ENCODE peak calls at places on chromosomes 1 and 21, in four cellular contexts. One of them, this sample, is unnamed.

GRCh38 chr1:4778056-4778455 is 123.6 kb downstream of the AJAP1 start:
- DNase-seq in left colon: no peak
- DNase-seq in GM03348: no peak
- DNase-seq in activated B cell treated with CpG ODN at 0.5 μM for 24 hours: no peak
- DNase-seq in this sample: no peak

GRCh38 chr21:29696947-29697346 is 242.8 kb downstream of the GRIK1 start:
- DNase-seq in left colon: no peak
- DNase-seq in GM03348: no peak
- DNase-seq in activated B cell treated with CpG ODN at 0.5 μM for 24 hours: no peak
- DNase-seq in this sample: no peak

GRCh38 chr1:28437260-28437923 is 67.9 kb downstream of the PHACTR4 start:
- DNase-seq in left colon: peak; percentile 16
- DNase-seq in GM03348: no peak
- DNase-seq in activated B cell treated with CpG ODN at 0.5 μM for 24 hours: no peak
- DNase-seq in this sample: peak; percentile 52

GRCh38 chr1:205492201-205492667 is 12.2 kb upstream of the CDK18 start:
- DNase-seq in left colon: no peak
- DNase-seq in GM03348: no peak
- DNase-seq in activated B cell treated with CpG ODN at 0.5 μM for 24 hours: no peak
- DNase-seq in this sample: no peak

GRCh38 chr1:79708646-79709237 is 702.2 kb upstream of the ADGRL4 start:
- DNase-seq in left colon: no peak
- DNase-seq in GM03348: no peak
- DNase-seq in activated B cell treated with CpG ODN at 0.5 μM for 24 hours: no peak
- DNase-seq in this sample: no peak

GRCh38 chr1:1197551-1198422 is 8.6 kb downstream of the TNFRSF18 start:
- DNase-seq in left colon: no peak
- DNase-seq in GM03348: no peak
- DNase-seq in activated B cell treated with CpG ODN at 0.5 μM for 24 hours: peak; percentile 15
- DNase-seq in this sample: peak; percentile 7

GRCh38 chr1:87329051-87329755 is 523 bp downstream of the LMO4 start:
- DNase-seq in left colon: peak; percentile 69
- DNase-seq in GM03348: peak; percentile 54
- DNase-seq in activated B cell treated with CpG ODN at 0.5 μM for 24 hours: peak; percentile 48
- DNase-seq in this sample: peak; percentile 57

GRCh38 chr1:206784471-206784903 is 12.2 kb upstream of the IL10 start:
- DNase-seq in left colon: peak; percentile 30
- DNase-seq in GM03348: no peak
- DNase-seq in activated B cell treated with CpG ODN at 0.5 μM for 24 hours: no peak
- DNase-seq in this sample: peak; percentile 62

GRCh38 chr1:42962641-42963377 is 4.1 kb upstream of the SLC2A1 start:
- DNase-seq in left colon: no peak
- DNase-seq in GM03348: peak; percentile 31
- DNase-seq in activated B cell treated with CpG ODN at 0.5 μM for 24 hours: no peak
- DNase-seq in this sample: no peak

GRCh38 chr1:151518431-151518830 is 7.2 kb downstream of the CGN start:
- DNase-seq in left colon: no peak
- DNase-seq in GM03348: no peak
- DNase-seq in activated B cell treated with CpG ODN at 0.5 μM for 24 hours: no peak
- DNase-seq in this sample: no peak

GRCh38 chr1:219446288-219446687 is 166.6 kb downstream of the ZC3H11B start:
- DNase-seq in left colon: no peak
- DNase-seq in GM03348: no peak
- DNase-seq in activated B cell treated with CpG ODN at 0.5 μM for 24 hours: no peak
- DNase-seq in this sample: no peak

GRCh38 chr1:207963429-207964194 is 52.7 kb upstream of the CD34 start:
- DNase-seq in left colon: peak; percentile 91
- DNase-seq in GM03348: peak; percentile 99
- DNase-seq in activated B cell treated with CpG ODN at 0.5 μM for 24 hours: peak; percentile 89
- DNase-seq in this sample: peak; percentile 93

GRCh38 chr1:235513495-235514366 is 9.5 kb upstream of the B3GALNT2 start:
- DNase-seq in left colon: no peak
- DNase-seq in GM03348: peak; percentile 70
- DNase-seq in activated B cell treated with CpG ODN at 0.5 μM for 24 hours: no peak
- DNase-seq in this sample: no peak

GRCh38 chr1:115057661-115058249 is 28.1 kb downstream of the TSHB start:
- DNase-seq in left colon: no peak
- DNase-seq in GM03348: no peak
- DNase-seq in activated B cell treated with CpG ODN at 0.5 μM for 24 hours: no peak
- DNase-seq in this sample: no peak

GRCh38 chr1:1432951-1433803 is 2.3 kb upstream of the VWA1 start:
- DNase-seq in left colon: peak; percentile 93
- DNase-seq in GM03348: peak; percentile 9
- DNase-seq in activated B cell treated with CpG ODN at 0.5 μM for 24 hours: no peak
- DNase-seq in this sample: peak; percentile 93

GRCh38 chr1:156163712-156164464 is 10.5 kb downstream of the SEMA4A start:
- DNase-seq in left colon: no peak
- DNase-seq in GM03348: no peak
- DNase-seq in activated B cell treated with CpG ODN at 0.5 μM for 24 hours: no peak
- DNase-seq in this sample: no peak

GRCh38 chr1:110123224-110123623 is 11.0 kb downstream of the UBL4B start:
- DNase-seq in left colon: no peak
- DNase-seq in GM03348: peak; percentile 60
- DNase-seq in activated B cell treated with CpG ODN at 0.5 μM for 24 hours: no peak
- DNase-seq in this sample: no peak

GRCh38 chr1:241419986-241420385 is 63.0 kb upstream of the RGS7 start:
- DNase-seq in left colon: no peak
- DNase-seq in GM03348: peak; percentile 30
- DNase-seq in activated B cell treated with CpG ODN at 0.5 μM for 24 hours: no peak
- DNase-seq in this sample: no peak

GRCh38 chr1:54906586-54906985 is 19.6 kb upstream of the DHCR24 start:
- DNase-seq in left colon: no peak
- DNase-seq in GM03348: no peak
- DNase-seq in activated B cell treated with CpG ODN at 0.5 μM for 24 hours: no peak
- DNase-seq in this sample: no peak